ENCODE peak calls at places on chromosomes 2 and 18, in five cellular contexts. One of them, this sample, is unnamed.

GRCh38 chr2:19685713-19686112 is 216.1 kb downstream of the TTC32 start:
- DNase-seq in transverse colon: no peak
- DNase-seq in HCT116: no peak
- DNase-seq in breast epithelium: no peak
- DNase-seq in stomach: no peak
- DNase-seq in this sample: no peak

GRCh38 chr18:53567935-53568574 is 656.4 kb downstream of the MBD2 start:
- DNase-seq in transverse colon: no peak
- DNase-seq in HCT116: no peak
- DNase-seq in breast epithelium: no peak
- DNase-seq in stomach: no peak
- DNase-seq in this sample: no peak

GRCh38 chr18:32189723-32190591 is at the start of gene MEP1B:
- DNase-seq in transverse colon: no peak
- DNase-seq in HCT116: no peak
- DNase-seq in breast epithelium: no peak
- DNase-seq in stomach: no peak
- DNase-seq in this sample: no peak

GRCh38 chr2:169091256-169091655 is 21.9 kb downstream of the DHRS9 start:
- DNase-seq in transverse colon: no peak
- DNase-seq in HCT116: no peak
- DNase-seq in breast epithelium: no peak
- DNase-seq in stomach: no peak
- DNase-seq in this sample: no peak

GRCh38 chr2:12061785-12062184 is 315.4 kb downstream of the LPIN1 start:
- DNase-seq in transverse colon: no peak
- DNase-seq in HCT116: no peak
- DNase-seq in breast epithelium: no peak
- DNase-seq in stomach: no peak
- DNase-seq in this sample: peak

GRCh38 chr2:19362094-19362649 is 3.7 kb upstream of the OSR1 start:
- DNase-seq in transverse colon: no peak
- DNase-seq in HCT116: no peak
- DNase-seq in breast epithelium: no peak
- DNase-seq in stomach: no peak
- DNase-seq in this sample: no peak

GRCh38 chr18:45777393-45777792 is 48.1 kb upstream of the SIGLEC15 start:
- DNase-seq in transverse colon: no peak
- DNase-seq in HCT116: no peak
- DNase-seq in breast epithelium: no peak
- DNase-seq in stomach: no peak
- DNase-seq in this sample: no peak

GRCh38 chr18:55337908-55338521 is 250.0 kb downstream of the TCF4 start:
- DNase-seq in transverse colon: no peak
- DNase-seq in HCT116: no peak
- DNase-seq in breast epithelium: no peak
- DNase-seq in stomach: no peak
- DNase-seq in this sample: no peak

GRCh38 chr2:62181836-62182235 is 14.1 kb upstream of the B3GNT2 start:
- DNase-seq in transverse colon: no peak
- DNase-seq in HCT116: no peak
- DNase-seq in breast epithelium: no peak
- DNase-seq in stomach: no peak
- DNase-seq in this sample: no peak

GRCh38 chr2:180203972-180204371 is 196.9 kb upstream of the CWC22 start:
- DNase-seq in transverse colon: no peak
- DNase-seq in HCT116: no peak
- DNase-seq in breast epithelium: no peak
- DNase-seq in stomach: no peak
- DNase-seq in this sample: no peak

GRCh38 chr18:77093584-77093983 is 39.0 kb downstream of the MBP start:
- DNase-seq in transverse colon: no peak
- DNase-seq in HCT116: no peak
- DNase-seq in breast epithelium: no peak
- DNase-seq in stomach: no peak
- DNase-seq in this sample: no peak

GRCh38 chr18:33873127-33873526 is 295.1 kb downstream of the ASXL3 start:
- DNase-seq in transverse colon: no peak
- DNase-seq in HCT116: no peak
- DNase-seq in breast epithelium: no peak
- DNase-seq in stomach: no peak
- DNase-seq in this sample: no peak

GRCh38 chr2:9708683-9709538 is 78.1 kb upstream of the YWHAQ start:
- DNase-seq in transverse colon: no peak
- DNase-seq in HCT116: no peak
- DNase-seq in breast epithelium: no peak
- DNase-seq in stomach: no peak
- DNase-seq in this sample: no peak

GRCh38 chr2:218400930-218401833 is 1.5 kb downstream of the CTDSP1 start:
- DNase-seq in transverse colon: peak
- DNase-seq in HCT116: no peak
- DNase-seq in breast epithelium: no peak
- DNase-seq in stomach: peak
- DNase-seq in this sample: no peak

GRCh38 chr2:218400167-218400929 is 680 bp downstream of the CTDSP1 start:
- DNase-seq in transverse colon: peak
- DNase-seq in HCT116: no peak
- DNase-seq in breast epithelium: no peak
- DNase-seq in stomach: no peak
- DNase-seq in this sample: no peak

GRCh38 chr2:218398437-218399390 is 954 bp upstream of the CTDSP1 start:
- DNase-seq in transverse colon: peak
- DNase-seq in HCT116: peak
- DNase-seq in breast epithelium: peak
- DNase-seq in stomach: peak
- DNase-seq in this sample: peak

GRCh38 chr2:218397502-218398436 is 1.9 kb upstream of the CTDSP1 start:
- DNase-seq in transverse colon: peak
- DNase-seq in HCT116: peak
- DNase-seq in breast epithelium: no peak
- DNase-seq in stomach: peak
- DNase-seq in this sample: peak

GRCh38 chr2:218399391-218400166 is at the start of gene CTDSP1:
- DNase-seq in transverse colon: peak
- DNase-seq in HCT116: peak
- DNase-seq in breast epithelium: peak
- DNase-seq in stomach: peak
- DNase-seq in this sample: peak
- TF ChIP-seq POLR2AphosphoS5 in transverse colon: no peak
- TF ChIP-seq POLR2AphosphoS5 in HCT116: peak
- TF ChIP-seq POLR2AphosphoS5 in breast epithelium: peak
- TF ChIP-seq POLR2AphosphoS5 in stomach: peak
- TF ChIP-seq POLR2AphosphoS5 in this sample: peak

GRCh38 chr2:120867290-120868231 is 131.9 kb downstream of the GLI2 start:
- DNase-seq in transverse colon: peak
- DNase-seq in HCT116: no peak
- DNase-seq in breast epithelium: no peak
- DNase-seq in stomach: peak
- DNase-seq in this sample: peak
- H3K4me3 ChIP-seq in transverse colon: peak
- H3K4me3 ChIP-seq in HCT116: no peak
- H3K4me3 ChIP-seq in breast epithelium: peak
- H3K4me3 ChIP-seq in stomach: peak
- H3K4me3 ChIP-seq in this sample: peak

GRCh38 chr2:127951031-127951430 is 65.3 kb upstream of the AMMECR1L start:
- DNase-seq in transverse colon: no peak
- DNase-seq in HCT116: no peak
- DNase-seq in breast epithelium: no peak
- DNase-seq in stomach: no peak
- DNase-seq in this sample: no peak

GRCh38 chr2:127954857-127955256 is 69.1 kb upstream of the AMMECR1L start:
- DNase-seq in transverse colon: no peak
- DNase-seq in HCT116: no peak
- DNase-seq in breast epithelium: no peak
- DNase-seq in stomach: no peak
- DNase-seq in this sample: no peak

GRCh38 chr2:127950264-127950663 is 64.5 kb upstream of the AMMECR1L start:
- DNase-seq in transverse colon: no peak
- DNase-seq in HCT116: no peak
- DNase-seq in breast epithelium: no peak
- DNase-seq in stomach: no peak
- DNase-seq in this sample: no peak

GRCh38 chr2:127953849-127954248 is 68.1 kb upstream of the AMMECR1L start:
- DNase-seq in transverse colon: no peak
- DNase-seq in HCT116: peak
- DNase-seq in breast epithelium: no peak
- DNase-seq in stomach: no peak
- DNase-seq in this sample: no peak

GRCh38 chr2:127953128-127953718 is 67.5 kb upstream of the AMMECR1L start:
- DNase-seq in transverse colon: peak
- DNase-seq in HCT116: no peak
- DNase-seq in breast epithelium: no peak
- DNase-seq in stomach: peak
- DNase-seq in this sample: no peak
- H3K27ac ChIP-seq in transverse colon: peak
- H3K27ac ChIP-seq in HCT116: no peak
- H3K27ac ChIP-seq in breast epithelium: no peak
- H3K27ac ChIP-seq in stomach: peak
- H3K27ac ChIP-seq in this sample: no peak

GRCh38 chr18:23249348-23249747 is 114.1 kb downstream of the CABLES1 start:
- DNase-seq in transverse colon: no peak
- DNase-seq in HCT116: no peak
- DNase-seq in breast epithelium: no peak
- DNase-seq in stomach: no peak
- DNase-seq in this sample: no peak

GRCh38 chr18:23247896-23248295 is 112.6 kb downstream of the CABLES1 start:
- DNase-seq in transverse colon: no peak
- DNase-seq in HCT116: no peak
- DNase-seq in breast epithelium: no peak
- DNase-seq in stomach: no peak
- DNase-seq in this sample: no peak

GRCh38 chr18:23253630-23254029 is 118.3 kb downstream of the CABLES1 start:
- DNase-seq in transverse colon: no peak
- DNase-seq in HCT116: no peak
- DNase-seq in breast epithelium: no peak
- DNase-seq in stomach: no peak
- DNase-seq in this sample: no peak

GRCh38 chr18:23248826-23249225 is 113.5 kb downstream of the CABLES1 start:
- DNase-seq in transverse colon: no peak
- DNase-seq in HCT116: no peak
- DNase-seq in breast epithelium: no peak
- DNase-seq in stomach: no peak
- DNase-seq in this sample: no peak

DNA sequence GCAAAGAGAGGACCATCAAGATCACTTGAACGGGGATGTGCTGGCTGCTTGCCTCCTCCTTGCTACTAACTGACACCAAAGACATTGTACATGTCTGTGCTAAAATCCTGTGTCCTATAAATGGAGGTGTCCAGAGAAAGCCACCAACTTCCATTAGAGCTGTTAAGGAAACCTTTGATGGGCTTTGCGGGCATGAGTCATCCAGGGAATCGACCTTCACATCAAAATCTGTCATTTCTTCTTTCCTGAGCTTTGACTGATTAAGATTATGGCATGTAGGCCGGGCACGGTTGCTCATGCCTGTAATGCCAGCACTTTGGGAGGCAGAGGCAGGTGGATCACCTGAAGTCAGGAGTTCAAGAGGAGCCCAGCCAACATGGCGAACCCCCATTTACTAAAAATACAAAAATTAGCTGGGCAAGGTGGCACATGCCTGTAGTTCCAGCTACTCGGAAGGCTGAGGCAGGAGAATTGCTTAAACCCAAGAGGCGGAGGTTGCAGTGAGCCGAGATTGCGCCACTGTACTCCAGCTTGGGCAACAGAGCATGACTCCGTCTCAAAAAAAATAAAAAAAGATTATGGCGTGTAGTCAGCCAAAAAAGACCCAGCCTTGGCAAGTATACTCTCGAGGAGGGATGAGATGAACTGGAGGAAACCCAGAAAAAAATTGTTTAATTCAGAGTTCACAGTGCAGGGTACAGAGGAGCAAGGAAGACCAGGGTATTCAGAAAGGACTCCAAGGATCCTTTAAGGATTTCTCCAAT is 115.8 kb downstream of the CABLES1 start:
- DNase-seq in transverse colon: no peak
- DNase-seq in HCT116: no peak
- DNase-seq in breast epithelium: no peak
- DNase-seq in stomach: no peak
- DNase-seq in this sample: no peak
- TF ChIP-seq POLR2AphosphoS5 in transverse colon: no peak
- TF ChIP-seq POLR2AphosphoS5 in HCT116: no peak
- TF ChIP-seq POLR2AphosphoS5 in breast epithelium: peak
- TF ChIP-seq POLR2AphosphoS5 in stomach: no peak
- TF ChIP-seq POLR2AphosphoS5 in this sample: no peak

DNA sequence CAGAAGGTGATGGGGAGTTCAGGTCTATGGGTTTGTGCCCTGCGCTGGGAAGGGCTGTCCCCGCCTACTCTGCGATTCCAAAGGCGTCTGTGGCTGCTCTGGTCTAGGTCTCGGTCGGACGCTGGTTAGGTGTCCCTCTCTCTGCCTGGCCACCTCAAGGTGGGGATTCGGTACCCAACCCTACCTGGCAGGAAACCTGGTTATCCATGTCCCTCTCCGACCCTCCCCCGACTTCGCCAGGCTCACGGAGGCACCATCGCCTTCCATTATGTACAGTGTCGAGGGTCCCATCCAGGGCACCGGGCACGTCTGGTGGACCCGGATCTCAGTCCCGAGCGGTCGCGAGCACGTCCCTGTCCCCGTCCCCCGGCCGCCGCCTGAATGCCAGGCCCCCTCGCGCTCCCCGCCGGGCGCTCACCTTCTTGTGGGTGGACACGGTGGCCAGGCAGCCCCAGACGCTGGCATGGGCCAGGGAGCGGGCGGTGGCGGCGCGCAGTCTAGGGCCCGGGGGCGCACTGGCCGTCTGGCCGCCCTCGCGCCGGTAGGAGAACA is 628 bp downstream of the CREG2 start:
- DNase-seq in transverse colon: no peak
- DNase-seq in HCT116: no peak
- DNase-seq in breast epithelium: no peak
- DNase-seq in stomach: no peak
- DNase-seq in this sample: no peak
- H3K4me3 ChIP-seq in transverse colon: peak
- H3K4me3 ChIP-seq in HCT116: peak
- H3K4me3 ChIP-seq in breast epithelium: peak
- H3K4me3 ChIP-seq in stomach: peak
- H3K4me3 ChIP-seq in this sample: peak

DNA sequence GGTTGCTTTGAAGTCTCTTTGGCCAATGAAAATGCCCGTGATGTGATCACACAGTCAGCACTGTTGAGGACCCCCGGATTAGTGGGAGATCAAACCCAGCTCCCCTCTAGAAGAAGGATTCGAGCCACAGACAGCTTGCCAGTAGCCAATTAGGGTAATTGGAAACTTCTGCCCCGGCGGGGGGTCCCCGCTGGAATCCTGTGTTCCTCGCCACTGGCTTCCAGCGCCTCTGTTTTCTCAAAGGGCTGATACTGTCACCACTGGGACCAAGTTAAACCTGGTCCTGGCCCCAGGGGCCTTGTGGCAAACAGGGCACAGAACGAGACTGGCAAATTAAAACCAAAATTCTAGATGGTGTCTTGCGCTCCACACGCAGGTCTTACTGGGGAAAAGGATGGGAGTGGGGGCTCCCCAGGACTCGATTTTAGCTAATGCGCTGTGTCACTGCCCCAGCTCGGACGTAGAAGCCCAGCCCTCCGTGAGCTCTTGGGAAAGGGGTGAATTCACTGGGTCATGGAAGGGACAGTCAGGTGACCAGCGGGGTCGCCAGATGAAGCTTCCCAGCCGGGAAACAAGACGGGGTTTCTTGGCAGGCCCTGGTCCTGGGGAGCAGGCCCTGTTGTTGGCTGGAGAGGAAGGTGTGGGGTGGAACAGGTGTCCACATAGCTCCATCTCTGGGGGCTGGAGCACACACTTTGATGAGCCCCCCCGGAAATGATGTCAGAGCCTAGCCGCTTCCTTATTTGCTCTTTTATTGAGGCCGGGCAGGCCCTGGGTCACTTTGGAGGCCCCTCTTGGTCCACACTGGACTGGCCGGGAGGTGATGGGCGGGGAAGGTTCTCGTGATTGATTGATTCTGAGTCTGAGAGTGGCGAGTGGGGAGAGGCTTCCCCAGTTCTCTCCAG is 90.2 kb downstream of the SMAD7 start:
- DNase-seq in transverse colon: no peak
- DNase-seq in HCT116: no peak
- DNase-seq in breast epithelium: no peak
- DNase-seq in stomach: no peak
- DNase-seq in this sample: no peak
- H3K27ac ChIP-seq in transverse colon: no peak
- H3K27ac ChIP-seq in HCT116: no peak
- H3K27ac ChIP-seq in breast epithelium: no peak
- H3K27ac ChIP-seq in stomach: no peak
- H3K27ac ChIP-seq in this sample: peak

This sample was measured in prostate gland.